ENCODE peak calls at places on chromosome 5, in ten cellular contexts. H, X, N, R, K, O, Q, W, F and A are unnamed samples.
A peak's percentile ranks its signal among the peaks of the same experiment; 100 is the strongest.

GRCh38 chr5:59760798-59761348 is 132.7 kb downstream of the PDE4D start:
- DNase-seq in H (no peak), X (no peak), N (peak; percentile 60), R (no peak), K (peak; percentile 79), O (peak; percentile 20), Q (peak; percentile 28), W (peak; percentile 56), F (peak; percentile 44), A (no peak)

GRCh38 chr5:77709993-77710392 is 66.1 kb downstream of the TBCA start:
- DNase-seq in H (no peak), X (no peak), N (no peak), R (no peak), K (no peak), O (no peak), Q (no peak), W (no peak), F (no peak), A (no peak)

GRCh38 chr5:180069589-180070247 is 1.8 kb downstream of the RNF130 start:
- DNase-seq in H (no peak), X (no peak), N (peak; percentile 26), R (no peak), K (no peak), O (no peak), Q (no peak), W (no peak), F (peak; percentile 40), A (peak; percentile 16)

GRCh38 chr5:151811593-151812321 is 40.0 kb downstream of the G3BP1 start:
- DNase-seq in H (no peak), X (no peak), N (no peak), R (no peak), K (no peak), O (peak; percentile 80), Q (no peak), W (no peak), F (no peak), A (no peak)

GRCh38 chr5:178429541-178430186 is 160.5 kb downstream of the COL23A1 start:
- DNase-seq in H (no peak), X (no peak), N (no peak), R (no peak), K (no peak), O (no peak), Q (peak; percentile 33), W (no peak), F (no peak), A (peak; percentile 56)

GRCh38 chr5:11540112-11540511 is 364.1 kb downstream of the CTNND2 start:
- DNase-seq in H (no peak), X (no peak), N (no peak), R (no peak), K (no peak), O (no peak), Q (no peak), W (peak; percentile 68), F (no peak), A (no peak)

GRCh38 chr5:169576181-169576598 is 7.4 kb upstream of the SPDL1 start:
- DNase-seq in H (no peak), X (peak; percentile 21), N (peak; percentile 78), R (no peak), K (peak; percentile 85), O (peak; percentile 99), Q (peak; percentile 80), W (no peak), F (no peak), A (no peak)

GRCh38 chr5:173495225-173495904 is 121.1 kb downstream of the BOD1 start:
- DNase-seq in H (no peak), X (no peak), N (no peak), R (no peak), K (no peak), O (peak; percentile 89), Q (no peak), W (no peak), F (no peak), A (no peak)